ENCODE peak calls at places on chromosome 12, in four cellular contexts. J is pancreas, Z is aorta, D is uterus. T is an unnamed sample. For H3K27me3, the result is how much of the 10 kb centered on the place peaks cover.

GRCh38 chr12:110077769-110078168 is 29.4 kb upstream of the C12orf76 start:
- DNase-seq in D (no peak), Z (no peak), J (no peak), T (no peak)

GRCh38 chr12:58502236-58502635 is 418.1 kb downstream of the LRIG3 start:
- DNase-seq in Z (no peak), J (no peak), D (no peak), T (no peak)

GRCh38 chr12:92114834-92115233 is 30.8 kb downstream of the BTG1 start:
- DNase-seq in Z (no peak), J (no peak), D (no peak), T (no peak)

GRCh38 chr12:121916719-121917118 is 1.7 kb upstream of the CFAP251 start:
- DNase-seq in J (no peak), D (peak), Z (no peak), T (no peak)

GRCh38 chr12:56188786-56189335 is 422 bp downstream of the SMARCC2 start:
- DNase-seq in Z (no peak), J (peak), D (no peak), T (no peak)

GRCh38 chr12:98211914-98212695 is 303.3 kb upstream of the TMPO start:
- DNase-seq in J (peak), Z (no peak), D (no peak), T (no peak)

GRCh38 chr12:109027767-109028166 is 6.9 kb upstream of the SVOP start:
- DNase-seq in J (no peak), Z (no peak), D (no peak), T (no peak)

GRCh38 chr12:27841392-27841882 is 61.4 kb upstream of the MANSC4 start:
- DNase-seq in J (no peak), D (no peak), Z (no peak), T (no peak)

GRCh38 chr12:57094194-57095160 is 5.6 kb downstream of the NAB2 start:
- DNase-seq in J (peak), D (no peak), Z (no peak), T (no peak)

GRCh38 chr12:96193725-96194571 is at the start of gene ELK3:
- DNase-seq in J (peak), D (peak), Z (peak), T (peak)

GRCh38 chr12:32742133-32742532 is 13.6 kb downstream of the YARS2 start:
- DNase-seq in D (no peak), J (no peak), Z (no peak), T (no peak)

GRCh38 chr12:68924546-68924945 is 8.4 kb downstream of the CPM start:
- DNase-seq in Z (no peak), J (no peak), D (no peak), T (no peak)

GRCh38 chr12:32901553-32901952 is 5.0 kb upstream of the PKP2 start:
- DNase-seq in J (no peak), Z (no peak), D (no peak), T (peak)

GRCh38 chr12:120972870-120973543 is 5.3 kb upstream of the HNF1A start:
- DNase-seq in Z (no peak), J (peak), D (no peak), T (peak)

GRCh38 chr12:52585951-52586350 is 12.3 kb upstream of the KRT74 start:
- DNase-seq in J (no peak), D (no peak), Z (no peak), T (no peak)

GRCh38 chr12:66269757-66270383 is 32.4 kb upstream of the HELB start:
- DNase-seq in Z (no peak), J (no peak), D (no peak), T (no peak)

GRCh38 chr12:15956413-15957185 is 45.5 kb downstream of the DERA start:
- DNase-seq in D (no peak), Z (no peak), J (no peak), T (peak)

GRCh38 chr12:23931176-23931575 is 18.3 kb downstream of the SOX5 start:
- DNase-seq in Z (no peak), D (no peak), J (no peak), T (no peak)

GRCh38 chr12:94676011-94676709 is 25.8 kb upstream of the TMCC3 start:
- DNase-seq in Z (peak), D (peak), J (no peak), T (no peak)

GRCh38 chr12:991350-992278 is 591 bp downstream of the ERC1 start:
- DNase-seq in Z (no peak), J (peak), D (peak), T (no peak)

GRCh38 chr12:132771126-132771838 is 9.7 kb upstream of the ANKLE2 start:
- DNase-seq in J (no peak), Z (no peak), D (no peak), T (no peak)

GRCh38 chr12:91196436-91196835 is 13.8 kb upstream of the DCN start:
- DNase-seq in D (no peak), J (no peak), Z (no peak), T (no peak)

GRCh38 chr12:3313655-3314305 is 177.2 kb upstream of the PRMT8 start:
- DNase-seq in J (peak), Z (no peak), D (no peak), T (peak)

GRCh38 chr12:107761502-107761904 is 566 bp upstream of the PRDM4 start:
- DNase-seq in D (no peak), J (no peak), Z (no peak), T (no peak)

GRCh38 chr12:43057561-43057960 is 468.0 kb upstream of the PRICKLE1 start:
- DNase-seq in D (no peak), J (no peak), Z (no peak), T (no peak)
- H3K27me3 ChIP-seq in D (under half), J (under half), Z (under half), T (under half)

DNA sequence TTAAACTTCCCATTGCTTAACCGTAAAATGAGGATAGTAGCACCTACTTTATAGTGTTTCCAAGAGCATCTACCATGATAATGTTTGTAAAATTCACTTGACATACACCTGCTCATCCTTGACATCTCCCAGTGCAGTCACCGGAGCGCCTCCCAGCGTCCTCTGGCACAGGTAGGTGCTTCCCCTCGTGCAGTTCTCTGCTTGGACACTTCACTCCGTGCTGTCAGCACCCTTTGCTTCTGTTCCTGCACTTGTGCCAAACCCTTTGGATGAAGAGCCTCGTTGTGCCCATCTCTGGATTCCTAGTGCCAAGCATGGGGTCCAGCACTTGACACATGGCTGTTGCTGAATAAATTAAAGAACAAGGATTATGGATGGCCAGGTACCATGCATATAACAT is 28.3 kb downstream of the ETV6 start:
- DNase-seq in J (no peak), Z (no peak), D (no peak), T (no peak)
- H3K27me3 ChIP-seq in J (under half), Z (under half), D (under half), T (under half)

GRCh38 chr12:75209782-75210138 is at the start of gene KCNC2:
- DNase-seq in Z (no peak), J (no peak), D (no peak), T (no peak)
- H3K27me3 ChIP-seq in Z (under half), J (under half), D (under half), T (under half)

GRCh38 chr12:49545815-49546214 is 7.0 kb downstream of the KCNH3 start:
- DNase-seq in D (no peak), J (no peak), Z (no peak), T (no peak)

GRCh38 chr12:49548481-49548821 is 9.6 kb downstream of the KCNH3 start:
- DNase-seq in Z (no peak), D (no peak), J (no peak), T (no peak)

GRCh38 chr12:49547090-49547690 is 8.4 kb downstream of the KCNH3 start:
- DNase-seq in J (no peak), D (no peak), Z (no peak), T (no peak)

GRCh38 chr12:49543914-49544815 is 5.3 kb downstream of the KCNH3 start:
- DNase-seq in J (no peak), D (no peak), Z (no peak), T (no peak)

DNA sequence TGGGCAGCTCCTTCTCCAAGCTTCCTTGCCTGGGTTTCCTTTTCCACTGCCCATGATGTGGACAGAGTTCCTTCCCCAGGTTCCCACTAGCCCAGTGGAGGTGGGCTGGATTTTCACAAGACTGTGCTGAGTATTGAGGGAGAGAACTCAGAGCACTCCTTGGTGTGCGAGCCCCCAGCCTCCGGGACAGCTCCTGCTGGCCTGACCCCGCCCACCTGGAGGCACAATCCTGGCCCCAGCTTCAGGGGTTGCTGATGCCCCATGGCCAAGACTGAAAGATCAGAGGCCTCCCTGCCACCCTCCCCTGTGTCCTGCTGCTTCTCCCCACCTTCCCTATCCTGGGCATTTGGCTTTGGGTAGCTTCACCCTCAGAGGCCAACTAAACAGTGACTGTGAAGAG is 7.7 kb downstream of the KCNH3 start:
- DNase-seq in D (no peak), J (no peak), Z (no peak), T (no peak)
- H3K27me3 ChIP-seq in D (under half), J (under half), Z (under half), T (under half)

GRCh38 chr12:54002915-54003339 is 3.0 kb downstream of the HOXC9 start:
- DNase-seq in Z (peak), J (no peak), D (no peak), T (no peak)
- H3K27me3 ChIP-seq in Z (under half), J (under half), D (under half), T (under half)

DNA sequence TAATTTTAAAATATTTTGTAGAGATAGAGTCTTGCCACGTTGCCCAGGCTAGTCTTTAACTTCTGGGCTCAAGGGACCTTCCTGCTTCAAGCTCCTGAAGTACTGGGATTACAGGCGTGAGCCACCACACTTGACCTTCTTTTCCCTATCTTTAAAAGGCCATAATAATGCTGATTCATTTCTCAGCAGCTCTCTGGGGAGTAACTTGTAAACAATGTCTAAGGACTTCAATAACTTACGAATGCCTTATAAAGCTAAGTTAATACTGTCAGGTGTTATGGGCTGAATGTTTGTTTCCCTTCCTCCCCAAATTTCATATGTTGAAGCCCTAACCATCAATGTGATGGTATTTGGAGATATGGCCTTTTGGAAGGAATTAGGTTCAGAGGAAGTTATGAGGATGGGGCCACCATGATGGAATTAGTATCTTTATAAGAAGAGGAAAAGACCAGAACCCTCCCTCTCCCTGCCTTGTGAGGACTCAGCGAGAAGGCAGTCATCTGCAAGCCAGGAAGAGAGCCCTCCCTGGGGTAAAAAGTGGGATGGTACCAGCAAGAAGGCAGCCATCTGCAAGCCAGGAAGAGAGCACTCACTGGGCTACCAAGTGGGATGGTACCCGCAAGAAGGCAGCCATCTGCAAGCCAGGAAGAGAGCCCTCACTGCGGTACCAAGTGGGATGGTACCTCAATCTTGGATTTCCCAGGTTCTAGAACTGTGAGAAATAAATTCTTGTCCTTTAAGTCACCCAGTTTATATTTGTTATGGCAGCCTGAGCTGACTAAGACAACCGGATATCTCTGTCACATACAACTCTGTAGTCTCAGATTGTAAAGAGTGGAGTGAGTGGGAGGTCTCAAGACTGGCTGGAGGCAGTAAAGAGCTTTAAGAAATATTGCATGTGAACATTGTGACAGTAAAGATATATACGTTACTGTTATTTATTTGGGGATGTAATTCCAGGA is 16.3 kb upstream of the YBX3 start:
- DNase-seq in J (no peak), D (no peak), Z (no peak), T (no peak)
- H3K27me3 ChIP-seq in J (under half), D (under half), Z (under half), T (under half)

DNA sequence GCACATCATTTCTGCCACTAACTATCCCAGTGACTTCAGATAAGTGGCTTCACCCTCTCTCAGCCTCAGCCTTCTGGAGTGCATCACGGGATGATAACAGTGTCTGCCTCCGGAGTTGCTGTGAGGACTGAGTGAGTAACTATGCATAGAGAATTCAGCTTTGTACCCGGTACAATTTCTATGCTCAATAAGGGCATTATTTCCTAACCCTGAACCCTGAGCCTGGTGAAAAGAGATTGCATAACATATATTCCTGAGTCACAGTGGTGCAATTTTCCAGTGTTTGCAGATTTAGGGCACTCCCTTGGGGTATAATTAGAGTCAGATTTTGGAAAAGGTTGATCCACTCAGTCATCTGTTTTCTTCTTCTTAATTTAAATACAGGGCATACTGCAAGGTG is 181.1 kb downstream of the PTPN11 start:
- DNase-seq in Z (no peak), D (no peak), J (no peak), T (no peak)
- H3K27me3 ChIP-seq in Z (under half), D (under half), J (under half), T (half or more)

GRCh38 chr12:53944209-53944608 is 5.6 kb downstream of the HOXC13 start:
- DNase-seq in Z (no peak), D (no peak), J (no peak), T (no peak)
- H3K27me3 ChIP-seq in Z (under half), D (under half), J (under half), T (under half)

GRCh38 chr12:26121841-26122680 is 2.8 kb downstream of the BHLHE41 start:
- DNase-seq in D (no peak), J (peak), Z (peak), T (no peak)
- H3K27me3 ChIP-seq in D (under half), J (under half), Z (under half), T (under half)

DNA sequence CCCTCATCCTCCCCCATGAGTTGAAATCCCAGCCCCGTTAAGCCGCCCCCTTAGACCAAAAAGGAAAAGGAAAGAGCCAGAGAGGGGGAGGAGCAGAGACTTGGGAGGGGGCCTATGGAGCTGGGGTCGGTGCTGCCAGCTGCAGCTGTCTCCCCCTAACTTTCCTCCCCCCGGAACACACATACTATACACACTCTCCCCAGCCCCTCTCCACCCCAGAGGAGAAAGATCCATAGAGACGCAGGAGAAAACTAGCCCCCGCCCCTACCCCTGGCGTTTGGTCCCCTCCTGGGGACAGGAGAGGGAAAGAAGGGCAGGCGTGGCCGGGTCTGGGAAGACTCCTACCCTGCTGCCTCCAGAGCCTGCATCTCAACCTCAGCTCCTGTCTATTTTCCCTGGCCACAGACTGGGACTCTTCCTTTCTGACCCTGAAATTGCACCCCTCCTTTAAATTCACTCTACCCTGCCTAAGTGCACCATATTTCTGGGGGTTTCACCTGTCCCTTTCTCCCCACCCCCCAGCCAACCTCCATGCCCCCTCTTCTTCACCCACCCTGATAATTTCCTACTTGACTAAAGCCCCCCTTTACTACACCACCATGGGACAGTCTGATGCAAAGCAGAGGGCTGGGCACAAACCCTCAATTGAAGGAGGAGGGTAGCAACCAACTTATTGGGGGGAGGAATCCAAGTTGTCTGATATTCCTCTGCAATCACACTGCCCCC is 1.6 kb upstream of the HOXC9 start:
- DNase-seq in Z (no peak), J (no peak), D (no peak), T (no peak)
- H3K27me3 ChIP-seq in Z (under half), J (under half), D (under half), T (under half)

T was measured in PC-9.